ENCODE peak calls at places on chromosomes 13 and 19, in ten cellular contexts. R, Y, L, F, H, C, J, I, M and N are unnamed samples.

GRCh38 chr19:3556978-3557460 is 367 bp downstream of the MFSD12 start:
- DNase-seq in R (peak), Y (no peak), L (peak), F (no peak), H (no peak), C (no peak), J (no peak), I (peak), M (no peak), N (no peak)

GRCh38 chr13:59345316-59345715 is 818.4 kb downstream of the DIAPH3 start:
- DNase-seq in R (no peak), Y (no peak), L (no peak), F (no peak), H (peak), C (peak), J (no peak), I (no peak), M (no peak), N (peak)

GRCh38 chr19:11027381-11027780 is 61.9 kb upstream of the LDLR start:
- DNase-seq in R (no peak), Y (no peak), L (no peak), F (no peak), H (no peak), C (no peak), J (no peak), I (no peak), M (no peak), N (no peak)

GRCh38 chr13:99949657-99950413 is 21.7 kb downstream of the ZIC5 start:
- DNase-seq in R (no peak), Y (no peak), L (no peak), F (no peak), H (no peak), C (no peak), J (no peak), I (no peak), M (no peak), N (no peak)

GRCh38 chr13:75635621-75636338 is at the start of gene LMO7:
- DNase-seq in R (peak), Y (peak), L (peak), F (no peak), H (peak), C (peak), J (peak), I (peak), M (peak), N (no peak)

GRCh38 chr13:108903613-108904012 is 274.2 kb downstream of the MYO16 start:
- DNase-seq in R (no peak), Y (no peak), L (no peak), F (no peak), H (no peak), C (no peak), J (no peak), I (no peak), M (no peak), N (no peak)

GRCh38 chr19:15372891-15373301 is 6.7 kb downstream of the AKAP8 start:
- DNase-seq in R (no peak), Y (no peak), L (no peak), F (no peak), H (no peak), C (no peak), J (no peak), I (no peak), M (no peak), N (no peak)

GRCh38 chr19:18041054-18041453 is 33.1 kb downstream of the ARRDC2 start:
- DNase-seq in R (no peak), Y (no peak), L (no peak), F (no peak), H (no peak), C (no peak), J (no peak), I (no peak), M (no peak), N (no peak)

GRCh38 chr19:12527034-12527836 is 24.0 kb downstream of the ZNF564 start:
- DNase-seq in R (peak), Y (no peak), L (no peak), F (no peak), H (no peak), C (peak), J (no peak), I (peak), M (no peak), N (no peak)

GRCh38 chr13:25203256-25203794 is 31.2 kb upstream of the AMER2 start:
- DNase-seq in R (no peak), Y (peak), L (no peak), F (no peak), H (no peak), C (no peak), J (no peak), I (no peak), M (no peak), N (no peak)

GRCh38 chr19:31350033-31350692 is 927 bp upstream of the TSHZ3 start:
- DNase-seq in R (no peak), Y (peak), L (peak), F (no peak), H (peak), C (peak), J (no peak), I (peak), M (peak), N (no peak)

GRCh38 chr13:54705738-54706137 is 1677.1 kb downstream of the OLFM4 start:
- DNase-seq in R (no peak), Y (no peak), L (no peak), F (no peak), H (no peak), C (no peak), J (no peak), I (no peak), M (no peak), N (no peak)

GRCh38 chr19:57583521-57584416 is at the start of gene ZIK1:
- DNase-seq in R (peak), Y (peak), L (peak), F (peak), H (peak), C (peak), J (peak), I (peak), M (peak), N (peak)

GRCh38 chr19:30008169-30008568 is 66.1 kb downstream of the URI1 start:
- DNase-seq in R (no peak), Y (no peak), L (no peak), F (no peak), H (no peak), C (no peak), J (no peak), I (no peak), M (no peak), N (no peak)

GRCh38 chr19:991174-991931 is 7.2 kb downstream of the WDR18 start:
- DNase-seq in R (peak), Y (no peak), L (peak), F (no peak), H (no peak), C (peak), J (no peak), I (peak), M (no peak), N (no peak)

GRCh38 chr13:40664100-40665060 is 2.1 kb downstream of the FOXO1 start:
- DNase-seq in R (no peak), Y (peak), L (peak), F (no peak), H (peak), C (peak), J (peak), I (peak), M (peak), N (no peak)

GRCh38 chr19:11138659-11139526 is 16.7 kb downstream of the SPC24 start:
- DNase-seq in R (peak), Y (peak), L (peak), F (peak), H (peak), C (peak), J (peak), I (peak), M (peak), N (no peak)

GRCh38 chr19:3775374-3775711 is 3.3 kb upstream of the RAX2 start:
- DNase-seq in R (no peak), Y (no peak), L (no peak), F (no peak), H (no peak), C (no peak), J (no peak), I (no peak), M (no peak), N (no peak)

DNA sequence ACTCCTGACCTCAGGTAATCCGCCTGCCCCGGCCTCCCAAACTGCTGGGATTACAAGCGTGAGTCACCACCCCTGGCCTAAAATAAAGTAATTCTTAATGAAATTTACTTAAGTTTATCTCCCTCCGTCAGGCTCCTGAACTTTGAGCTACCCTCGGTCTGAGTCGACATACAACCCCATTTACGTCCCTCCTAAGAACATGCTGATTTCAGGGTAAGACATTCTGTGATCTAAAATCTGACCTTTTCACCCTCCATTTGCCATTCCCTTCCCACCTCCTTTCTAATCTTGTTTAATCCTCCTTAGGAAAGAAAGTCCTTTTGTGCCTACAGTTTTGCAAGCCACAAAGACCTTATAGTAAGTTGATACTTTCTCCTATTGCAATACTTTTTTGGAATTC is 143.4 kb downstream of the ZNF737 start:
- DNase-seq in R (no peak), Y (no peak), L (peak), F (no peak), H (no peak), C (no peak), J (no peak), I (peak), M (no peak), N (no peak)
- H3K4me3 ChIP-seq in R (no peak), Y (no peak), L (peak), F (no peak), H (no peak), C (no peak), J (no peak), I (no peak), M (no peak), N (no peak)

GRCh38 chr19:38252935-38253691 is 3.1 kb downstream of the PPP1R14A start:
- DNase-seq in R (no peak), Y (peak), L (peak), F (no peak), H (peak), C (no peak), J (no peak), I (no peak), M (peak), N (no peak)
- TF ChIP-seq CTCF in R (no peak), Y (no peak), L (no peak), F (no peak), H (no peak), C (no peak), J (no peak), I (no peak), M (no peak), N (no peak)

DNA sequence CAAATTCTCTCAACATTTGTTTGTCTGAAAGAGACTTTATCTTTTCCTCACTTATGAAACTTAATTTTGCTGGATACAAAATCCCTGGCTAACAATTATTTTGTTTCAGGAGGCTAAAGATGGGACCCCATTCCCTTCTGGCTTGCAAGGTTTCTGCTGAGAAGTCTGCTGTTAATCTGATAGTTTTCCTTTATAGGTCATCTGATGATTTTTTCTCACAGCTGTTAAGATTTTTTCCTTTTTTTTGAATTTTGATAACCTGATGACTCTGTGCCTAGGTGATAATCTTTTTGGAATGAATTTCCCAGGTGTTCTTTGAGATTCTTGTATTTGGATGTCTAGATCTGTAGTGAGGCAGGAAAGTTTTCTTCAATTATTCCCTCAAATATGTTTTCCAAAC is 2661.4 kb downstream of the PCDH9 start:
- DNase-seq in R (no peak), Y (no peak), L (no peak), F (no peak), H (no peak), C (no peak), J (no peak), I (no peak), M (no peak), N (no peak)
- H3K4me3 ChIP-seq in R (no peak), Y (no peak), L (no peak), F (no peak), H (no peak), C (no peak), J (no peak), I (no peak), M (no peak), N (no peak)

GRCh38 chr13:46317120-46317519 is 69.9 kb downstream of the RUBCNL start:
- DNase-seq in R (no peak), Y (no peak), L (no peak), F (no peak), H (no peak), C (peak), J (no peak), I (peak), M (no peak), N (no peak)

GRCh38 chr13:46327256-46327655 is 59.8 kb downstream of the RUBCNL start:
- DNase-seq in R (no peak), Y (no peak), L (no peak), F (no peak), H (no peak), C (no peak), J (no peak), I (no peak), M (no peak), N (no peak)

GRCh38 chr13:46324976-46325375 is 62.1 kb downstream of the RUBCNL start:
- DNase-seq in R (no peak), Y (no peak), L (no peak), F (no peak), H (no peak), C (no peak), J (no peak), I (no peak), M (no peak), N (no peak)

DNA sequence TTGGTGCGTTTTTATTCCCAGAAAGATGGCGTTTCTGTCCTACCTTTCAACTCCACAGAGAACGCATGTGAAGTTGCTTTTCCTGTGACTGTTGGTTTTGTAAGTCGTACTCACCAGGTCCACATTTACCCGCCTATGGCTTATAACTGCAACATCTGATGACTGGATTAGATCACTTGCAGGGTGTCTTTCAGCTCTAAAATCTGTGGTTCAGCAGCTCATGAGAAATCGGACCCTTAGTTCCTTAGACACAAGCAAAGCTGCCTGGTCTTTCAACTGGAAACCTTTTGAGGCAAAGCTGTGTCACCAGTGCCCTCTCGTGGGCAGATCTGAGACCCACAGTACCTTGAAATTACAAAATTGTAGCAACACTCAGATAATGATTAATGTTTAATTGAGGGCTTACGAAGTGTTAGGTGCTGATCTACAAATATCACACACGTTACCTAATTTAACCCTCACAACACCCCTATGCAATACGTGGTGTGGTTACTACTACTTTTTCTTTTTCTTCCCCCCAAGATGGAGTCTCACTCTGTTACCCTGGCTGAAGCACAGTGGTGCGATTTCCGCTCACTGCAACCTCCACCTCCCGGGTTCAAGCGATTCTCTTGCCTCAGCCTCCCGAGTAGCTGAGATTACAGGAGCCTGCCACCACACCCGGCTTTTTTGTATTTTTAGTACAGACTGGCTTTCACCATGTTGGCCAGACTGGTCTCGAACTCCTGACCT is 65.4 kb downstream of the RUBCNL start:
- DNase-seq in R (peak), Y (peak), L (peak), F (no peak), H (peak), C (peak), J (no peak), I (peak), M (no peak), N (peak)
- TF ChIP-seq CTCF in R (peak), Y (peak), L (peak), F (peak), H (peak), C (peak), J (peak), I (peak), M (peak), N (peak)

GRCh38 chr19:55119053-55119452 is 1.6 kb upstream of the PPP1R12C start:
- DNase-seq in R (no peak), Y (no peak), L (no peak), F (no peak), H (no peak), C (no peak), J (no peak), I (no peak), M (no peak), N (no peak)
- H3K4me3 ChIP-seq in R (no peak), Y (no peak), L (no peak), F (no peak), H (peak), C (no peak), J (no peak), I (no peak), M (no peak), N (no peak)

GRCh38 chr13:52670726-52671125 is 18.1 kb downstream of the SUGT1 start:
- DNase-seq in R (no peak), Y (no peak), L (no peak), F (no peak), H (no peak), C (no peak), J (no peak), I (no peak), M (no peak), N (no peak)

GRCh38 chr13:52665325-52665724 is 12.7 kb downstream of the SUGT1 start:
- DNase-seq in R (peak), Y (no peak), L (no peak), F (no peak), H (no peak), C (peak), J (no peak), I (peak), M (no peak), N (peak)

GRCh38 chr13:52664269-52664668 is 11.6 kb downstream of the SUGT1 start:
- DNase-seq in R (no peak), Y (no peak), L (no peak), F (no peak), H (no peak), C (no peak), J (no peak), I (no peak), M (no peak), N (no peak)

GRCh38 chr13:52669677-52670076 is 17.0 kb downstream of the SUGT1 start:
- DNase-seq in R (no peak), Y (no peak), L (no peak), F (no peak), H (no peak), C (no peak), J (no peak), I (no peak), M (no peak), N (no peak)
- TF ChIP-seq CTCF in R (no peak), Y (no peak), L (no peak), F (no peak), H (no peak), C (no peak), J (no peak), I (no peak), M (no peak), N (no peak)

DNA sequence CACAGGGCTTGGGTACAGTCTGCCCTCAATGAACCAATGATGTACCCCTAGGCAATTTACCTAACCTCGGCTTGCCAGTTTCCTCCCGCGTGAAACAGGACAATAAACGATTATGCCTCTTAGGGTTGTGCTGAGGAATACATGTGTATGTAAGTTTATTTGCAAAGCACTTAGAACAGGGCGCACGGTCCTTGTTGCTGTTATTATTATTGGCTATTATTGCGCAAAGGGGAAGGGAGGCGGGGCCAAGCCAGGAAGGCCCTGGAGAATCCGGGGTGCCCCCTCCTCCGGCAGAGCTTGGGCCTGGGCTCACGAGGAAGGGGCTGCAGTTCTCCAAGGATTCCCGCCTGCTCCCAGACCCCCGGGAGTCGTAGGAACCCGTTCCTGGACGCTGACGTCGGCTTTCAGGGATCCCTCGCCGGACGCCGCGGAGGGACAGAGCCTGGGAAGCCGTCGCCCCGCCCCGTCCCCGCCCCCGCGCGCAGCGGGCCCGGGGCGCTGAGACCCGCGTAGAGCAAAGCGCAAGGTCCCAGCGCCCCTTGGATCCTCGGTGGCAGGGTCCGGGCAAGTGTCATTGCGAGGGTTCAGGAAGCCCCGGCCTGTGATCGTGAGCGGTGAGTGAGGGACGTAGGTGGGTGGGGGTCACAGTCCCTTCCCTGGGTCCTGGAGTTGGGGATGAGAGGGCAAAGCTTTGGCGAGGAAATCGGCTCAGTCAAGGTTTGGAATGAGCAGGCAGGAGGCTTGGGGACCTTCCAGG is at the start of gene TMEM91:
- DNase-seq in R (no peak), Y (no peak), L (peak), F (no peak), H (peak), C (no peak), J (no peak), I (peak), M (peak), N (no peak)
- H3K4me3 ChIP-seq in R (peak), Y (peak), L (peak), F (peak), H (peak), C (peak), J (peak), I (peak), M (peak), N (peak)

DNA sequence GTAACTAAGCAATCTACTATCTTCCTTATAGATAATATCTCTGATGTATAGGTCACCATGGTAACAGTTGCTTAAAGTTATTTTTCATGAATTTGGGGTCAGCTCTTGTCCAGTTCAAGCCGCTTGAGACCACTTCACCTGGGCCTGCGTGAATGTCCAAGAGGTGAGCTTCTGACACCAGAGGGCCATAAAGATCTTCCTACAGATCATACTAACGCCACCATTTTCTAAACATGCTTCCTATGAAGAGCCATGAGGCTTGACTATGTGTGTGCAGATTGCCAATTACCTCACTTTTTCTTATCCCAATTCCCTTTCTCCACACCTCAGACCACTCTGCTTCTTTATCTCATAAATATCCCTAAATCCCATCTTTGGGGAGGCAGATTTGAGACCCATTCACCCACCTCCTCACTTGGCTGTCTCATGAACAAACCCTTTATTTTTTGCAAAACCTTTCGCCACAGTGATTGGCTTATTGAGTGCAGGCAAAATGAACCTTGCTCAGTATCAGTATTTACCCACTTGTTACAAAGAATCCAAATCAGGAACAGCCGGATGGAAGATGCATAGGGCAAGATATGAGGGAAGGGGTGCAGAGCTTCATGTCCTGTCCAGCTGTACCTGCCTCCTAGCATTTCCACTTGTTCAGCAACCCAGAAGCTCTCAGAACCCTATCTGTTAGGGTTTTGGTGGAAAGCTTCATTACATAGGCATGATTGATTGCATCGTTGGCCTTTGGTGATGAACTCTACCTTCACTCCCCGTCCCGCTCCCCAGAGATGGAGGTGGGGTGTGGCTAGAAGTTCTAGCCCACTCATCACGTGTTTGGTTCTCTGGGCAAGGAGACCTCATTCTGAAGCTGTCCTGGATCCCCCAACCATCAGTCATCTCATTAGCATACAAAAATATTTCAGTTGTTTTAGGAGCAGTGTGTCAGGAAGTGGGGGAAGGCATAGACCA is 34.2 kb downstream of the FAM187B start:
- DNase-seq in R (no peak), Y (no peak), L (no peak), F (no peak), H (no peak), C (no peak), J (no peak), I (no peak), M (no peak), N (no peak)
- TF ChIP-seq CTCF in R (no peak), Y (no peak), L (no peak), F (no peak), H (no peak), C (no peak), J (no peak), I (no peak), M (no peak), N (no peak)

GRCh38 chr19:5789886-5790572 is 934 bp downstream of the DUS3L start:
- DNase-seq in R (no peak), Y (no peak), L (no peak), F (no peak), H (no peak), C (no peak), J (no peak), I (no peak), M (no peak), N (no peak)
- H3K4me3 ChIP-seq in R (peak), Y (peak), L (peak), F (peak), H (peak), C (peak), J (peak), I (peak), M (peak), N (peak)